ENCODE peak calls at places on chromosomes 12 and 14, in eight cellular contexts. G, T, A, J, H, M, O and I are unnamed samples.

GRCh38 chr12:131604146-131604844 is 106.6 kb upstream of the SFSWAP start:
- DNase-seq in G (no peak), T (no peak), A (no peak), J (no peak), H (no peak), M (peak), O (no peak), I (no peak)

GRCh38 chr14:68968051-68968450 is 11.1 kb downstream of the ACTN1 start:
- DNase-seq in G (no peak), T (no peak), A (no peak), J (no peak), H (no peak), M (no peak), O (peak), I (no peak)

GRCh38 chr12:121238604-121239334 is 28.8 kb downstream of the P2RX4 start:
- DNase-seq in G (no peak), T (no peak), A (no peak), J (peak), H (peak), M (no peak), O (no peak), I (no peak)

GRCh38 chr12:116216022-116216756 is 61.3 kb downstream of the MED13L start:
- DNase-seq in G (no peak), T (no peak), A (no peak), J (no peak), H (no peak), M (no peak), O (no peak), I (no peak)

GRCh38 chr12:10559241-10559640 is 53.6 kb downstream of the EIF2S3B start:
- DNase-seq in G (no peak), T (no peak), A (no peak), J (no peak), H (no peak), M (no peak), O (no peak), I (no peak)

GRCh38 chr14:81565441-81566290 is 32.0 kb upstream of the SEL1L start:
- DNase-seq in G (peak), T (peak), A (no peak), J (peak), H (no peak), M (no peak), O (no peak), I (no peak)

GRCh38 chr14:50410016-50410530 is 13.4 kb upstream of the CDKL1 start:
- DNase-seq in G (no peak), T (no peak), A (no peak), J (no peak), H (no peak), M (no peak), O (no peak), I (no peak)

GRCh38 chr14:77407158-77407557 is 16.2 kb downstream of the NOXRED1 start:
- DNase-seq in G (no peak), T (peak), A (no peak), J (no peak), H (no peak), M (no peak), O (no peak), I (no peak)

GRCh38 chr12:15001733-15002471 is 29.1 kb downstream of the PDE6H start:
- DNase-seq in G (no peak), T (no peak), A (no peak), J (no peak), H (no peak), M (peak), O (peak), I (peak)
- TF ChIP-seq POLR2AphosphoS5 in G (no peak), T (no peak), A (no peak), J (no peak), H (no peak), M (no peak), O (no peak), I (no peak)

GRCh38 chr14:75277000-75277795 is 1.4 kb upstream of the FOS start:
- DNase-seq in G (no peak), T (peak), A (peak), J (peak), H (peak), M (peak), O (peak), I (peak)

GRCh38 chr14:75274045-75274898 is 4.4 kb upstream of the FOS start:
- DNase-seq in G (no peak), T (no peak), A (no peak), J (no peak), H (no peak), M (no peak), O (no peak), I (no peak)

GRCh38 chr14:75275598-75275997 is 3.0 kb upstream of the FOS start:
- DNase-seq in G (no peak), T (no peak), A (no peak), J (no peak), H (no peak), M (no peak), O (peak), I (no peak)

GRCh38 chr14:75273272-75274044 is 5.2 kb upstream of the FOS start:
- DNase-seq in G (no peak), T (no peak), A (no peak), J (no peak), H (no peak), M (peak), O (peak), I (peak)

DNA sequence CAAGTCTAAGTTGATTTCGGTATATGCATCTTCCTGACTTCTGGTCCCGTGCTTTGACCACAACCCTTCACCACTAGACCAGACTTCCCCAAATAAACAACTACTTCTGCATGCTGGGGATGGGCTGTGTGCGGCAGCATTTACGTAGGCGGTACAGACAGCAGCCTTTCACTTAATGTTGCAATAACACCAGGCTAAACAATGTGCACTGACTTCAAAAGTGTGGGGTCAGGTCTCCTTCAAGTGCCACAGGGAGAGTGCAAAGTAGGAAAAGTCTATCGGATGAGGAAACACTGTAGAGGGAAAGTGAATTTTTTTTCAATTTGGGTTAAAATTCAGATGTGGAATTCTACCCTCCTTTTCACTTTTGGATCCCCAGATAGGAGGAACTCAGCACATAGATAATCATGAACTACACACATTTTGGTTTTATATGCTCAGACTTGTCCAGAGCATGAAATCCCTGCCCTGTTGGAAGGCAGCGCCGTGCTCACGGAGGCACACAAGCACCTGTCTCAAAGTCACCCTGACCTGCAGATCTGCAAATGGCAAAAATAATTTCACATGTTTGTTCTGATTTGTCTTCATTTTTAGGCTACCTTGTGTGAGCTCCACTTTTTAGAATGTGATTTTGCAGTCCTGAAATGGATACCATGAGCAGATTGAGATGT is 3.6 kb upstream of the FOS start:
- DNase-seq in G (no peak), T (no peak), A (no peak), J (no peak), H (no peak), M (peak), O (peak), I (no peak)
- TF ChIP-seq POLR2AphosphoS5 in G (no peak), T (no peak), A (no peak), J (no peak), H (no peak), M (peak), O (peak), I (peak)

GRCh38 chr12:51368640-51369517 is 22.3 kb downstream of the GALNT6 start:
- DNase-seq in G (no peak), T (peak), A (no peak), J (peak), H (no peak), M (peak), O (no peak), I (no peak)
- TF ChIP-seq POLR2AphosphoS5 in G (no peak), T (peak), A (no peak), J (peak), H (no peak), M (peak), O (no peak), I (no peak)

DNA sequence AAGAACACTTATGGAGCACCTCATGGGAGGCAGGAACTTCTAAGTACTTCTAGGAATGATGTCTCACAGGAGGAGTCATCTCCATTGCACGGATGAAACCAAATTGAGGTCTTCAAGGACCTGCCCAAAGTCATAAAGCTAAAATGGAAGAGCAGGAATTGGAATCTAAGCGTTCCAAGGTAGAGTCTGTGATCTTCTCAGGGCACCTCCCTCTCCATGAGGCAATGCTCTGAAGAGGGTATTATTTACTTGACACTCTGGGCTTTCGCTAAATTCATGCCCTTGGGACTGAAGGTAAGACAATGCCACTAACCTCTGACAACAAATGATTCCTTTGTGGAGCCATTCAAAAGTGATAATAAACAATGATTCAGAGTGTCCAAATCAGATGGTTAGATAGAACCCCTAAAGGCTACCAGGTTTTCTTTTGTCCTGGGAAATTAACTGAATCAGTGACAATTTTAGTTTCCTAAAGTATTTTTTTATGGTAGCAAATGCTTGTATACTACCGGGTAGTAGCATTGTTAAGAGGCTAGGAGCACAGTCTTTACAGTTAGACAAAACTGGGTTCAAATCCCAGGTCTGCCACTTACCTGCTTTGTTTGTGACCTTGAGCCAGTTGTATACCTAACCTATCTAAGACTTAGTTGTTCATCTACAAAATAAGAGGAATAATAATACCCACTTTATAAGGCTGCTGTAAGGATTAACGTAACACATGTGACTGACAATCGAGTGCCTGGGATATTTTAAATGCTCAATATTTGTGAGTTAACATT is 12.3 kb downstream of the HMGA2 start:
- DNase-seq in G (peak), T (no peak), A (no peak), J (no peak), H (no peak), M (no peak), O (no peak), I (no peak)
- TF ChIP-seq POLR2AphosphoS5 in G (peak), T (no peak), A (no peak), J (peak), H (peak), M (no peak), O (no peak), I (no peak)

GRCh38 chr14:97626088-97626487 is 828.9 kb downstream of the VRK1 start:
- DNase-seq in G (no peak), T (no peak), A (no peak), J (no peak), H (no peak), M (no peak), O (no peak), I (no peak)
- TF ChIP-seq POLR2AphosphoS5 in G (no peak), T (no peak), A (no peak), J (no peak), H (no peak), M (no peak), O (no peak), I (no peak)

DNA sequence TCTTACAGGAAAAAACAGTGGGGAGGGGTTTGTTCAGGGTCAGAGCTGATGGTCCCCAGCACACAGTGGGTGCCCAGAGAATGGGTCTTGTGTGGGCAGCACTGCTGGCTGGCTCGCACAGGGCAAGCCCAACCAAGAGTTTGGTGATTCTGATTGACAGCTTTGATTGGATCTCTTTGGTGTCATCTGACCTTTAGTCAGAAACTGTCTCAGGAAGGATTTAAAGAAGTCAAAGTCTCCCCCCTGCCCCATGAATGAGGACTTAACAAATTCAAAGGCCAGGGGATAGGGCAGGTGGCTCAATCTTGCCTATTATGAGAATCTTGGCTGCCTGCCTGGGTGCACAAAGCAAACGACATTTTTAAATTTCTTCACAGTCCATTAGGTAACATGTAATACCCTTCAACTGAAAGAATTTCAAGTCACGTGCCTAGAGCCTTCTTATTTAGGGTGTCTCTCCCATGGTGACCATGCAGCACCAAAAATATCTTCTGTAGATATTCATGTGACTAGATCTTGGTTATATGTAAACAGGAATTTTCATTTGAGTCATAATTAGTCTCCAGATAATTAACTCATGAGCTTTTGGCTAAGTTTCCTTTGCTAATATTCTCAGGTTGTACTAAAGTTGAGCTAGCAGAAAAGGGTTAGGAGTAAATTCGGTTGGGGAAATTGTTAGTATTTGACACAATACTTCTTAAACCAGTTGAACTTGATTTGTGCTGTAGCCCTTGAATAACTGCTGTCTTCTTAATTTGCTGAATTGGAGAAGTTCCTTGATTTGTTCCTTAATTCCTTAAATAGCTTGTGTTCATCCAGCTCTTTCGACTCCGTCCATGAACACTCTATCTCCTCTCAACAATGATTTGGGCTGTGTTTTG is 54.5 kb upstream of the HECTD1 start:
- DNase-seq in G (no peak), T (no peak), A (no peak), J (no peak), H (no peak), M (no peak), O (peak), I (no peak)
- TF ChIP-seq POLR2AphosphoS5 in G (no peak), T (no peak), A (no peak), J (no peak), H (no peak), M (no peak), O (no peak), I (peak)

GRCh38 chr12:93894391-93895095 is 217.4 kb downstream of the CRADD start:
- DNase-seq in G (no peak), T (no peak), A (peak), J (no peak), H (peak), M (peak), O (peak), I (peak)
- TF ChIP-seq POLR2AphosphoS5 in G (no peak), T (no peak), A (no peak), J (no peak), H (no peak), M (peak), O (peak), I (peak)

GRCh38 chr12:112418596-112419268 is at the start of gene PTPN11:
- DNase-seq in G (peak), T (peak), A (peak), J (peak), H (peak), M (peak), O (peak), I (peak)
- TF ChIP-seq POLR2AphosphoS5 in G (peak), T (peak), A (peak), J (peak), H (peak), M (peak), O (peak), I (peak)

GRCh38 chr12:117533687-117534086 is 172.3 kb upstream of the NOS1 start:
- DNase-seq in G (no peak), T (no peak), A (no peak), J (no peak), H (no peak), M (peak), O (no peak), I (no peak)
- TF ChIP-seq POLR2AphosphoS5 in G (no peak), T (no peak), A (no peak), J (no peak), H (no peak), M (no peak), O (no peak), I (no peak)

GRCh38 chr12:70556179-70556869 is 80.9 kb downstream of the PTPRB start:
- DNase-seq in G (peak), T (no peak), A (no peak), J (no peak), H (no peak), M (no peak), O (no peak), I (no peak)

GRCh38 chr12:70549340-70550179 is 87.7 kb downstream of the PTPRB start:
- DNase-seq in G (no peak), T (no peak), A (no peak), J (peak), H (no peak), M (no peak), O (no peak), I (no peak)

GRCh38 chr12:70555081-70555480 is 82.1 kb downstream of the PTPRB start:
- DNase-seq in G (no peak), T (no peak), A (no peak), J (no peak), H (no peak), M (no peak), O (no peak), I (no peak)

GRCh38 chr12:70550180-70550577 is 87.0 kb downstream of the PTPRB start:
- DNase-seq in G (no peak), T (no peak), A (no peak), J (no peak), H (no peak), M (no peak), O (no peak), I (no peak)

DNA sequence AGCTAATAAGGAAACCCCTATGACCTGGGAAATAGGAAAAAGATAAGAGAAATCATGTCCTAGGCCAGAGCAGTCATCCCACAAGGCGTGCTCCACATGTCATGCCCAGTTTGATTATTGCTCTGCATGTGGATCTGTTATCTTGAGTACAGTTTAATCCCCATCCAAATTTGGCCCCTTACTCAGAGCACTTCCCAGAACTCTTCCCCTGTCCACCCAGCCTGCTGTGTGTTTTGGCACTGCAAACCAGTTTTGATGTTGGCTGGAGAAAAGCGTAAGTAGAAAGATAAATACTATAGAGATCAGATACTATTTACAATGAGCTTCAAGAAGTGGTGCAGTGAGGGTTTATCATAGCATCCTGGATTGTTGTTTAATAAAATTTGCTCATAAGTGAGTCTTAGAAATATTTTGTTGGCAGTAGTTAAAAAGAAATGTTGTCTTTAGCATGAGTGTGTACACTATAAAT is 83.8 kb downstream of the PTPRB start:
- DNase-seq in G (no peak), T (no peak), A (no peak), J (peak), H (no peak), M (no peak), O (no peak), I (no peak)
- TF ChIP-seq POLR2AphosphoS5 in G (no peak), T (no peak), A (no peak), J (no peak), H (no peak), M (no peak), O (no peak), I (peak)